ENCODE peak calls at places on chromosome 20, in ten cellular contexts. V is Panc1; Y is esophagus squamous epithelium; X is coronary artery; R is iPS DF 6.9; Q is tibial nerve; B is activated CD4-positive, alpha-beta T cell treated with anti-CD3 and anti-CD28 coated beads for 36 hours; T is ACHN; M is neuronal stem cell; D is NCI-H2081. Z is an unnamed sample.

GRCh38 chr20:35226775-35227681 is 538 bp downstream of the MMP24 start:
- DNase-seq in V (no peak), Y (no peak), X (no peak), R (no peak), Q (no peak), B (peak), T (peak), M (peak), D (peak), Z (peak)

GRCh38 chr20:18057106-18057993 is at the start of gene OVOL2:
- DNase-seq in V (no peak), Y (no peak), X (no peak), R (peak), Q (no peak), B (peak), T (no peak), M (no peak), D (peak), Z (no peak)

GRCh38 chr20:2374346-2375125 is 6.2 kb upstream of the TGM6 start:
- DNase-seq in V (no peak), Y (no peak), X (no peak), R (no peak), Q (no peak), B (no peak), T (no peak), M (no peak), D (no peak), Z (no peak)

GRCh38 chr20:24991897-24992419 is 593 bp downstream of the APMAP start:
- DNase-seq in V (no peak), Y (no peak), X (peak), R (no peak), Q (no peak), B (peak), T (no peak), M (no peak), D (peak), Z (no peak)

GRCh38 chr20:43538855-43539700 is 19.7 kb upstream of the SGK2 start:
- DNase-seq in V (no peak), Y (no peak), X (peak), R (no peak), Q (no peak), B (no peak), T (no peak), M (no peak), D (no peak), Z (no peak)

GRCh38 chr20:19692685-19693119 is 65.4 kb upstream of the RIN2 start:
- DNase-seq in V (peak), Y (no peak), X (peak), R (peak), Q (peak), B (peak), T (peak), M (peak), D (peak), Z (peak)

GRCh38 chr20:48338717-48339116 is 489.1 kb downstream of the PREX1 start:
- DNase-seq in V (no peak), Y (no peak), X (no peak), R (no peak), Q (no peak), B (no peak), T (peak), M (no peak), D (no peak), Z (no peak)

GRCh38 chr20:36017034-36017951 is 48.9 kb downstream of the CNBD2 start:
- DNase-seq in V (no peak), Y (no peak), X (no peak), R (no peak), Q (no peak), B (no peak), T (peak), M (no peak), D (no peak), Z (no peak)

GRCh38 chr20:38321959-38322598 is 18.1 kb downstream of the BPI start:
- DNase-seq in V (no peak), Y (no peak), X (no peak), R (no peak), Q (no peak), B (peak), T (peak), M (peak), D (peak), Z (peak)

GRCh38 chr20:63825331-63826118 is 5.5 kb downstream of the ZBTB46 start:
- DNase-seq in V (no peak), Y (no peak), X (no peak), R (no peak), Q (no peak), B (no peak), T (no peak), M (no peak), D (no peak), Z (no peak)

GRCh38 chr20:53828673-53829085 is 235.0 kb upstream of the ZNF217 start:
- DNase-seq in V (peak), Y (no peak), X (no peak), R (no peak), Q (no peak), B (no peak), T (peak), M (no peak), D (no peak), Z (no peak)

GRCh38 chr20:45235995-45236394 is 14.8 kb downstream of the SEMG2 start:
- DNase-seq in V (no peak), Y (no peak), X (no peak), R (peak), Q (no peak), B (peak), T (no peak), M (no peak), D (no peak), Z (no peak)

GRCh38 chr20:11012975-11013374 is 339.2 kb upstream of the JAG1 start:
- DNase-seq in V (no peak), Y (no peak), X (no peak), R (no peak), Q (no peak), B (no peak), T (no peak), M (no peak), D (no peak), Z (no peak)

GRCh38 chr20:35144694-35145093 is 2.4 kb downstream of the EDEM2 start:
- DNase-seq in V (no peak), Y (no peak), X (no peak), R (no peak), Q (no peak), B (no peak), T (no peak), M (no peak), D (no peak), Z (no peak)

GRCh38 chr20:12949429-12949980 is 59.3 kb upstream of the SPTLC3 start:
- DNase-seq in V (no peak), Y (no peak), X (no peak), R (no peak), Q (no peak), B (no peak), T (no peak), M (no peak), D (no peak), Z (no peak)

GRCh38 chr20:17793986-17794385 is 94.2 kb downstream of the BANF2 start:
- DNase-seq in V (no peak), Y (no peak), X (no peak), R (no peak), Q (no peak), B (no peak), T (no peak), M (no peak), D (no peak), Z (no peak)